ENCODE peak calls at places on chromosomes 12 and 14, in seven cellular contexts. One of them, this sample, is unnamed.

GRCh38 chr14:73241481-73242165 is 4.3 kb downstream of the PAPLN start:
- DNase-seq in CD4-positive, alpha-beta memory T cell: no peak
- DNase-seq in aorta: peak; percentile 30
- DNase-seq in HAP-1: no peak
- DNase-seq in GM23248: peak; percentile 71
- DNase-seq in prostate gland: no peak
- DNase-seq in IMR-90: no peak
- DNase-seq in this sample: no peak

GRCh38 chr12:94169495-94169894 is 21.1 kb downstream of the PLXNC1 start:
- DNase-seq in CD4-positive, alpha-beta memory T cell: no peak
- DNase-seq in GM23248: no peak
- DNase-seq in HAP-1: no peak
- DNase-seq in prostate gland: no peak
- DNase-seq in IMR-90: no peak
- DNase-seq in aorta: no peak
- DNase-seq in this sample: no peak

GRCh38 chr12:20142295-20142694 is 226.0 kb upstream of the PDE3A start:
- DNase-seq in HAP-1: no peak
- DNase-seq in prostate gland: no peak
- DNase-seq in GM23248: no peak
- DNase-seq in IMR-90: no peak
- DNase-seq in aorta: no peak
- DNase-seq in CD4-positive, alpha-beta memory T cell: no peak
- DNase-seq in this sample: no peak

GRCh38 chr12:51388826-51389225 is 2.4 kb downstream of the GALNT6 start:
- DNase-seq in HAP-1: no peak
- DNase-seq in GM23248: no peak
- DNase-seq in IMR-90: no peak
- DNase-seq in aorta: no peak
- DNase-seq in CD4-positive, alpha-beta memory T cell: no peak
- DNase-seq in prostate gland: no peak
- DNase-seq in this sample: no peak

GRCh38 chr14:50003213-50004021 is 110.5 kb downstream of the ARF6 start:
- DNase-seq in HAP-1: peak; percentile 83
- DNase-seq in CD4-positive, alpha-beta memory T cell: peak; percentile 80
- DNase-seq in GM23248: peak; percentile 88
- DNase-seq in IMR-90: peak; percentile 35
- DNase-seq in prostate gland: peak; percentile 67
- DNase-seq in aorta: peak; percentile 89
- DNase-seq in this sample: peak; percentile 95

GRCh38 chr14:20606190-20606901 is 15.2 kb upstream of the RNASE12 start:
- DNase-seq in GM23248: peak; percentile 59
- DNase-seq in aorta: no peak
- DNase-seq in HAP-1: peak; percentile 62
- DNase-seq in IMR-90: peak; percentile 34
- DNase-seq in prostate gland: peak; percentile 26
- DNase-seq in CD4-positive, alpha-beta memory T cell: no peak
- DNase-seq in this sample: peak; percentile 55

GRCh38 chr12:89208661-89209096 is 143.6 kb downstream of the DUSP6 start:
- DNase-seq in IMR-90: peak; percentile 29
- DNase-seq in prostate gland: no peak
- DNase-seq in GM23248: peak; percentile 50
- DNase-seq in aorta: no peak
- DNase-seq in HAP-1: no peak
- DNase-seq in CD4-positive, alpha-beta memory T cell: no peak
- DNase-seq in this sample: no peak

GRCh38 chr12:40988831-40989230 is 199.3 kb upstream of the PDZRN4 start:
- DNase-seq in aorta: no peak
- DNase-seq in HAP-1: no peak
- DNase-seq in IMR-90: no peak
- DNase-seq in CD4-positive, alpha-beta memory T cell: no peak
- DNase-seq in GM23248: no peak
- DNase-seq in prostate gland: peak; percentile 10
- DNase-seq in this sample: no peak

GRCh38 chr14:39432619-39433451 is 602 bp upstream of the FBXO33 start:
- DNase-seq in prostate gland: peak; percentile 94
- DNase-seq in IMR-90: peak; percentile 65
- DNase-seq in GM23248: peak; percentile 82
- DNase-seq in CD4-positive, alpha-beta memory T cell: peak; percentile 83
- DNase-seq in HAP-1: peak; percentile 94
- DNase-seq in aorta: peak; percentile 95
- DNase-seq in this sample: peak; percentile 93

GRCh38 chr12:15601210-15601800 is 187.9 kb downstream of the EPS8 start:
- DNase-seq in IMR-90: peak; percentile 92
- DNase-seq in CD4-positive, alpha-beta memory T cell: no peak
- DNase-seq in GM23248: peak; percentile 92
- DNase-seq in HAP-1: no peak
- DNase-seq in prostate gland: no peak
- DNase-seq in aorta: no peak
- DNase-seq in this sample: no peak

GRCh38 chr12:47082963-47083621 is 3.3 kb upstream of the AMIGO2 start:
- DNase-seq in IMR-90: peak; percentile 95
- DNase-seq in HAP-1: no peak
- DNase-seq in GM23248: peak; percentile 95
- DNase-seq in CD4-positive, alpha-beta memory T cell: no peak
- DNase-seq in aorta: no peak
- DNase-seq in prostate gland: no peak
- DNase-seq in this sample: no peak

GRCh38 chr14:93017341-93017797 is 94.4 kb downstream of the CHGA start:
- DNase-seq in prostate gland: no peak
- DNase-seq in CD4-positive, alpha-beta memory T cell: no peak
- DNase-seq in GM23248: no peak
- DNase-seq in aorta: no peak
- DNase-seq in HAP-1: no peak
- DNase-seq in IMR-90: no peak
- DNase-seq in this sample: no peak

GRCh38 chr14:93019970-93020369 is 95.8 kb downstream of the ITPK1 start:
- DNase-seq in CD4-positive, alpha-beta memory T cell: no peak
- DNase-seq in prostate gland: no peak
- DNase-seq in IMR-90: no peak
- DNase-seq in HAP-1: no peak
- DNase-seq in aorta: no peak
- DNase-seq in GM23248: no peak
- DNase-seq in this sample: no peak

GRCh38 chr14:93019367-93019843 is 96.3 kb downstream of the ITPK1 start:
- DNase-seq in prostate gland: peak; percentile 79
- DNase-seq in HAP-1: no peak
- DNase-seq in GM23248: no peak
- DNase-seq in IMR-90: no peak
- DNase-seq in aorta: no peak
- DNase-seq in CD4-positive, alpha-beta memory T cell: no peak
- DNase-seq in this sample: no peak

GRCh38 chr14:93017898-93018297 is 94.9 kb downstream of the CHGA start:
- DNase-seq in aorta: no peak
- DNase-seq in CD4-positive, alpha-beta memory T cell: no peak
- DNase-seq in prostate gland: no peak
- DNase-seq in GM23248: no peak
- DNase-seq in HAP-1: no peak
- DNase-seq in IMR-90: no peak
- DNase-seq in this sample: no peak

DNA sequence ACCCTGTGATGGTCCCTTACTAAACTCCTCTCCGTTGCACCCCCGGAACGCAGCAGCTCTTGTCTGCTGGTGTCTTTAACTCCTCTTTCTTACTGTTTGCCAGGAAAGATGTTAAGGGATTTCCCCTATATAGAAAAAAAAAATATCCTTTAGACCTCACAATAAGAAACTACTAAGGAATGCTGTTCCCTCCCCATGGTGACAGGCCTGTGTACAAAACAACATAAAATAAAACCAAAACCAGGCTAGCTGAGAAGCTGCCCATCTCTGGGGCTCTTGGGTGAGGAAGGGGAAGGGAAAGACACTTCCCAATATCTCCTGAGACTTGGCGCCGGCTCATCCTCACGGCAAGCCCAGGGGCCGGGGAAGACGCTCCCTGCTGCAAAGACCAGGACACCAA is 95.5 kb downstream of the CHGA start:
- DNase-seq in HAP-1: no peak
- DNase-seq in CD4-positive, alpha-beta memory T cell: no peak
- DNase-seq in aorta: no peak
- DNase-seq in IMR-90: no peak
- DNase-seq in prostate gland: no peak
- DNase-seq in GM23248: peak; percentile 44
- DNase-seq in this sample: no peak
- H3K4me1 ChIP-seq in HAP-1: no peaks in the 10 kb centered on the region
- H3K4me1 ChIP-seq in CD4-positive, alpha-beta memory T cell: peaks cover 6% of the 10 kb centered on the region
- H3K4me1 ChIP-seq in aorta: peaks cover 1% of the 10 kb centered on the region
- H3K4me1 ChIP-seq in IMR-90: no peaks in the 10 kb centered on the region
- H3K4me1 ChIP-seq in prostate gland: peaks cover 12% of the 10 kb centered on the region
- H3K4me1 ChIP-seq in GM23248: peaks cover 12% of the 10 kb centered on the region
- H3K4me1 ChIP-seq in this sample: no peaks in the 10 kb centered on the region

GRCh38 chr14:95849761-95850160 is 26.9 kb upstream of the TUNAR start:
- DNase-seq in GM23248: no peak
- DNase-seq in IMR-90: no peak
- DNase-seq in HAP-1: no peak
- DNase-seq in CD4-positive, alpha-beta memory T cell: no peak
- DNase-seq in prostate gland: no peak
- DNase-seq in aorta: no peak
- DNase-seq in this sample: no peak
- H3K4me1 ChIP-seq in GM23248: no peaks in the 10 kb centered on the region
- H3K4me1 ChIP-seq in IMR-90: no peaks in the 10 kb centered on the region
- H3K4me1 ChIP-seq in HAP-1: no peaks in the 10 kb centered on the region
- H3K4me1 ChIP-seq in CD4-positive, alpha-beta memory T cell: no peaks in the 10 kb centered on the region
- H3K4me1 ChIP-seq in prostate gland: no peaks in the 10 kb centered on the region
- H3K4me1 ChIP-seq in aorta: no peaks in the 10 kb centered on the region
- H3K4me1 ChIP-seq in this sample: no peaks in the 10 kb centered on the region

GRCh38 chr14:68678471-68678870 is 114.4 kb downstream of the ZFP36L1 start:
- DNase-seq in aorta: peak; percentile 33
- DNase-seq in HAP-1: no peak
- DNase-seq in CD4-positive, alpha-beta memory T cell: no peak
- DNase-seq in prostate gland: no peak
- DNase-seq in IMR-90: no peak
- DNase-seq in GM23248: no peak
- DNase-seq in this sample: no peak
- H3K4me1 ChIP-seq in aorta: peaks cover 2% of the 10 kb centered on the region
- H3K4me1 ChIP-seq in HAP-1: no peaks in the 10 kb centered on the region
- H3K4me1 ChIP-seq in CD4-positive, alpha-beta memory T cell: peaks cover 28% of the 10 kb centered on the region
- H3K4me1 ChIP-seq in prostate gland: no peaks in the 10 kb centered on the region
- H3K4me1 ChIP-seq in IMR-90: peaks cover 22% of the 10 kb centered on the region
- H3K4me1 ChIP-seq in GM23248: peaks cover 40% of the 10 kb centered on the region
- H3K4me1 ChIP-seq in this sample: no peaks in the 10 kb centered on the region

GRCh38 chr12:49823951-49824350 is 4.3 kb downstream of the NCKAP5L start:
- DNase-seq in prostate gland: no peak
- DNase-seq in IMR-90: no peak
- DNase-seq in GM23248: no peak
- DNase-seq in HAP-1: no peak
- DNase-seq in aorta: no peak
- DNase-seq in CD4-positive, alpha-beta memory T cell: no peak
- DNase-seq in this sample: no peak
- H3K4me1 ChIP-seq in prostate gland: no peaks in the 10 kb centered on the region
- H3K4me1 ChIP-seq in IMR-90: peaks cover 27% of the 10 kb centered on the region
- H3K4me1 ChIP-seq in GM23248: peaks cover 41% of the 10 kb centered on the region
- H3K4me1 ChIP-seq in HAP-1: peaks cover 3% of the 10 kb centered on the region
- H3K4me1 ChIP-seq in aorta: peaks cover 2% of the 10 kb centered on the region
- H3K4me1 ChIP-seq in CD4-positive, alpha-beta memory T cell: peaks cover 36% of the 10 kb centered on the region
- H3K4me1 ChIP-seq in this sample: no peaks in the 10 kb centered on the region

DNA sequence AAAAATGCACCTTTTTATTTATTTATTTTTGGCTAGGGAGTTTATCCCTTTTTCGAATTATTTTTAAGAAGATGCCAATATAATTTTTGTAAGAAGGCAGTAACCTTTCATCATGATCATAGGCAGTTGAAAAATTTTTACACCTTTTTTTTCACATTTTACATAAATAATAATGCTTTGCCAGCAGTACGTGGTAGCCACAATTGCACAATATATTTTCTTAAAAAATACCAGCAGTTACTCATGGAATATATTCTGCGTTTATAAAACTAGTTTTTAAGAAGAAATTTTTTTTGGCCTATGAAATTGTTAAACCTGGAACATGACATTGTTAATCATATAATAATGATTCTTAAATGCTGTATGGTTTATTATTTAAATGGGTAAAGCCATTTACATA is 14.9 kb upstream of the SNAPC1 start:
- DNase-seq in CD4-positive, alpha-beta memory T cell: no peak
- DNase-seq in prostate gland: no peak
- DNase-seq in aorta: no peak
- DNase-seq in HAP-1: no peak
- DNase-seq in GM23248: peak; percentile 54
- DNase-seq in IMR-90: no peak
- DNase-seq in this sample: no peak
- H3K4me1 ChIP-seq in CD4-positive, alpha-beta memory T cell: peaks cover 11% of the 10 kb centered on the region
- H3K4me1 ChIP-seq in prostate gland: peaks cover 4% of the 10 kb centered on the region
- H3K4me1 ChIP-seq in aorta: peaks cover 1% of the 10 kb centered on the region
- H3K4me1 ChIP-seq in HAP-1: peaks cover 11% of the 10 kb centered on the region
- H3K4me1 ChIP-seq in GM23248: peaks cover 56% of the 10 kb centered on the region
- H3K4me1 ChIP-seq in IMR-90: peaks cover 7% of the 10 kb centered on the region
- H3K4me1 ChIP-seq in this sample: no peaks in the 10 kb centered on the region

GRCh38 chr14:102279282-102279681 is 25.7 kb downstream of the MOK start:
- DNase-seq in IMR-90: no peak
- DNase-seq in CD4-positive, alpha-beta memory T cell: no peak
- DNase-seq in HAP-1: no peak
- DNase-seq in prostate gland: no peak
- DNase-seq in aorta: no peak
- DNase-seq in GM23248: no peak
- DNase-seq in this sample: no peak
- H3K4me1 ChIP-seq in IMR-90: peaks cover 12% of the 10 kb centered on the region
- H3K4me1 ChIP-seq in CD4-positive, alpha-beta memory T cell: no peaks in the 10 kb centered on the region
- H3K4me1 ChIP-seq in HAP-1: no peaks in the 10 kb centered on the region
- H3K4me1 ChIP-seq in prostate gland: no peaks in the 10 kb centered on the region
- H3K4me1 ChIP-seq in aorta: no peaks in the 10 kb centered on the region
- H3K4me1 ChIP-seq in GM23248: peaks cover 61% of the 10 kb centered on the region
- H3K4me1 ChIP-seq in this sample: no peaks in the 10 kb centered on the region

GRCh38 chr14:104691546-104692260 is 2.3 kb downstream of the INF2 start:
- DNase-seq in GM23248: no peak
- DNase-seq in aorta: no peak
- DNase-seq in HAP-1: no peak
- DNase-seq in CD4-positive, alpha-beta memory T cell: no peak
- DNase-seq in prostate gland: no peak
- DNase-seq in IMR-90: no peak
- DNase-seq in this sample: no peak
- H3K4me1 ChIP-seq in GM23248: peaks cover 16% of the 10 kb centered on the region
- H3K4me1 ChIP-seq in aorta: no peaks in the 10 kb centered on the region
- H3K4me1 ChIP-seq in HAP-1: peaks cover 9% of the 10 kb centered on the region
- H3K4me1 ChIP-seq in CD4-positive, alpha-beta memory T cell: peaks cover 89% of the 10 kb centered on the region
- H3K4me1 ChIP-seq in prostate gland: peaks cover 24% of the 10 kb centered on the region
- H3K4me1 ChIP-seq in IMR-90: peaks cover 43% of the 10 kb centered on the region
- H3K4me1 ChIP-seq in this sample: peaks cover 27% of the 10 kb centered on the region